ENCODE peak calls at places on chromosomes 2 and 18, in eight cellular contexts. I is body of pancreas, P is hepatocyte, X is LNCaP clone FGC, O is mucosa of descending colon, T is cardiac fibroblast, V is testis, F is HFF-Myc. A is an unnamed sample.

GRCh38 chr2:80968450-80968849 is 663.9 kb upstream of the LRRTM1 start:
- DNase-seq in I (no peak), P (no peak), X (no peak), O (no peak), T (no peak), V (no peak), F (no peak), A (no peak)

GRCh38 chr2:191383486-191383885 is 138.3 kb downstream of the MYO1B start:
- DNase-seq in I (no peak), P (no peak), X (no peak), O (no peak), T (no peak), V (no peak), F (no peak), A (no peak)

GRCh38 chr2:10507106-10507505 is 59.0 kb upstream of the ODC1 start:
- DNase-seq in I (no peak), P (no peak), X (no peak), O (no peak), T (no peak), V (no peak), F (no peak), A (no peak)

GRCh38 chr2:207766697-207767460 is 2.8 kb downstream of the FZD5 start:
- DNase-seq in I (peak), P (peak), X (no peak), O (peak), T (no peak), V (peak), F (no peak), A (no peak)

GRCh38 chr2:18244840-18245239 is 315.6 kb downstream of the RDH14 start:
- DNase-seq in I (no peak), P (no peak), X (no peak), O (no peak), T (no peak), V (no peak), F (no peak), A (no peak)

GRCh38 chr18:44564922-44565321 is 115.8 kb upstream of the SETBP1 start:
- DNase-seq in I (no peak), P (peak), X (no peak), O (no peak), T (peak), V (no peak), F (peak), A (no peak)

GRCh38 chr2:190121971-190122370 is 59.4 kb upstream of the MSTN start:
- DNase-seq in I (no peak), P (no peak), X (no peak), O (no peak), T (peak), V (no peak), F (no peak), A (peak)

GRCh38 chr18:50806208-50806616 is 13.6 kb downstream of the MRO start:
- DNase-seq in I (peak), P (peak), X (no peak), O (no peak), T (peak), V (no peak), F (no peak), A (peak)

GRCh38 chr2:55618025-55618648 is 715 bp upstream of the PPP4R3B start:
- DNase-seq in I (no peak), P (no peak), X (no peak), O (no peak), T (peak), V (no peak), F (no peak), A (no peak)

GRCh38 chr2:129396980-129397599 is 582.4 kb upstream of the RAB6C start:
- DNase-seq in I (peak), P (peak), X (peak), O (no peak), T (peak), V (peak), F (no peak), A (peak)

GRCh38 chr2:11491348-11491930 is 25.5 kb upstream of the E2F6 start:
- DNase-seq in I (no peak), P (no peak), X (no peak), O (no peak), T (no peak), V (no peak), F (no peak), A (no peak)

GRCh38 chr2:145161656-145162055 is 641.7 kb upstream of the ZEB2 start:
- DNase-seq in I (no peak), P (no peak), X (no peak), O (no peak), T (no peak), V (no peak), F (no peak), A (no peak)

GRCh38 chr2:5932556-5933469 is 240.6 kb downstream of the SOX11 start:
- DNase-seq in I (peak), P (no peak), X (peak), O (no peak), T (no peak), V (no peak), F (no peak), A (peak)

GRCh38 chr2:15191801-15192200 is 369.3 kb downstream of the NBAS start:
- DNase-seq in I (no peak), P (no peak), X (no peak), O (no peak), T (no peak), V (no peak), F (no peak), A (no peak)

GRCh38 chr2:223523541-223523940 is 78.6 kb downstream of the SCG2 start:
- DNase-seq in I (no peak), P (no peak), X (no peak), O (no peak), T (peak), V (no peak), F (no peak), A (no peak)

GRCh38 chr2:27123302-27124150 is at the start of gene ABHD1:
- DNase-seq in I (peak), P (peak), X (no peak), O (peak), T (peak), V (peak), F (no peak), A (peak)
- H3K4me3 ChIP-seq in I (peak), P (peak), X (peak), O (no peak), T (peak), V (peak), F (peak), A (peak)

GRCh38 chr2:36663851-36664715 is 32.4 kb upstream of the VIT start:
- DNase-seq in I (peak), P (peak), X (peak), O (no peak), T (peak), V (peak), F (peak), A (peak)
- H3K4me3 ChIP-seq in I (no peak), P (no peak), X (no peak), O (no peak), T (no peak), V (no peak), F (no peak), A (no peak)

DNA sequence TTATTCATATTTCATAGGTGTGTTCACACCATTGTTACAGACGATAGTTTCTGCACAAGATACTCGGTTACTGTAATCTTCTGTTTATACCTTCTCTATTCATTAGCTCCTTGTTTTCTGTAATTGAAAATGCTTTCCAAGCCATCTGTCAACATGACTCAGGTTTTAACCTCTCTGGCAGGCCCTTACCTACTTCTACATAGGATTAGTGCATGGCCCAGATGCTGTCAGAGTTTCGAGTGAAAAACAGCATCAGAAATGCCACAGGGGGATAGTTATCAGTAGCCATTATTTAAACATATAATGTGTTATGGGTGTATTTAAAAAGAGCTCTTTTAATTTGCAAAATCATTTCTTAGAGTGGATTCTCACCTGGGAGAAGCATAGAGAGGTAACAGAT is 596.4 kb downstream of the FBXO15 start:
- DNase-seq in I (no peak), P (no peak), X (no peak), O (no peak), T (no peak), V (no peak), F (no peak), A (no peak)
- H3K4me3 ChIP-seq in I (no peak), P (no peak), X (no peak), O (no peak), T (no peak), V (no peak), F (no peak), A (no peak)

GRCh38 chr2:120716641-120717585 is 18.8 kb upstream of the GLI2 start:
- DNase-seq in I (no peak), P (no peak), X (no peak), O (no peak), T (no peak), V (no peak), F (no peak), A (no peak)
- H3K4me3 ChIP-seq in I (no peak), P (no peak), X (no peak), O (no peak), T (no peak), V (no peak), F (no peak), A (no peak)

GRCh38 chr2:226836548-226836885 is 663 bp downstream of the RHBDD1 start:
- DNase-seq in I (no peak), P (no peak), X (no peak), O (no peak), T (no peak), V (no peak), F (no peak), A (no peak)

GRCh38 chr2:226837787-226838603 is 2.1 kb downstream of the RHBDD1 start:
- DNase-seq in I (no peak), P (no peak), X (no peak), O (no peak), T (no peak), V (no peak), F (no peak), A (peak)

GRCh38 chr2:226838758-226839555 is 3.1 kb downstream of the RHBDD1 start:
- DNase-seq in I (no peak), P (no peak), X (no peak), O (no peak), T (no peak), V (no peak), F (no peak), A (peak)

GRCh38 chr2:226835796-226836547 is at the start of gene RHBDD1:
- DNase-seq in I (peak), P (peak), X (peak), O (peak), T (peak), V (peak), F (peak), A (peak)

DNA sequence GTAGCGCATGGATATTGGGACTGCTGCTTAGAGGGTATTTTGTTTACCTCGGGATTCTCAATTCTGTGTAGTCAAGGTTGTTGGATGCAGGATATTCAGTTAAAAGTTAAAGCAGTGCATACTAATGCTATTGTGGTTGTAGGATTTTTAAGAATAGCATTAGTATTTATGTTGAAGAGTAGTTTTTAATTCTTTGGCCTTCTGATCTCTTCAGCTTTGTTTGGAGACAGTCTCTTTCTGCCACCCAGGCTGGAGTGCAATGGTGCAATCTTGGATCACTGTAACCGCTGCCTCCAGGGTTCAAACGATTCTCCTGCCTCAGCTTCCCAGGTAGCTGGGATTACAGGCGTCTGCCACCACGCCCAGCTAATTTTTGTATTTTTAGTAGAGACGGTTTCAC is 1.5 kb downstream of the RHBDD1 start:
- DNase-seq in I (no peak), P (no peak), X (no peak), O (no peak), T (no peak), V (no peak), F (no peak), A (no peak)
- H3K4me3 ChIP-seq in I (no peak), P (no peak), X (peak), O (no peak), T (no peak), V (peak), F (peak), A (no peak)

GRCh38 chr2:108267117-108267516 is 21.6 kb upstream of the SULT1C2 start:
- DNase-seq in I (no peak), P (no peak), X (no peak), O (no peak), T (peak), V (no peak), F (no peak), A (peak)
- H3K4me3 ChIP-seq in I (no peak), P (no peak), X (no peak), O (no peak), T (no peak), V (no peak), F (no peak), A (no peak)

GRCh38 chr2:219207884-219208740 is 1.5 kb downstream of the ZFAND2B start:
- DNase-seq in I (no peak), P (peak), X (no peak), O (no peak), T (peak), V (no peak), F (no peak), A (no peak)
- H3K4me3 ChIP-seq in I (no peak), P (no peak), X (no peak), O (no peak), T (no peak), V (no peak), F (peak), A (no peak)

DNA sequence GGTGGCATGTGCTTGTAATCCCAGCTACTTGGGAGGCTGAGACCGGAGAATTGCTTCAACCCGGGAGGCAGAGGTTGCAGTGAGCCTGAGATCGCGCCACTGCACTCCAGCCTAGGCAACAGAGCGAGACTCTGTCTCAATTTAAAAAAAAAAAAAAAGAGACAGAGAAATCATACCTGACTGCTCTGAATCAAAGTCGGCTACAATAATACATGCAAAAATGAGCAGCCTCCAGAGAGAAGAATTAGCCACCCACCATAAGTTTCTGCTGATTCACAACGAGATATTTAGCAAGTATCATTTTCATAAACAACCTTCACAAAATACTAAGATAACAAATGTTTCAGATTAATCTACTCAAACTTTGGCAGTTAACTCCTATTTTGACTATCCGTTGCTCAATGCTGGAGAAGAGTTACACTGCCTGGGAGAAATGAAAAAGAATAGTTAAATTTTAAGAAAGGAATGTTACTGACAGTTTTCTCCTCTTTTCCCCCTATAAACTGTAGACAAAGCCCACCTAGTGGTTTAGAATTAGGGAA is 1.5 kb downstream of the OSBPL1A start:
- DNase-seq in I (no peak), P (no peak), X (no peak), O (no peak), T (no peak), V (no peak), F (no peak), A (no peak)
- H3K4me3 ChIP-seq in I (no peak), P (peak), X (peak), O (no peak), T (no peak), V (peak), F (peak), A (no peak)

GRCh38 chr2:96500385-96501066 is 4.6 kb downstream of the NEURL3 start:
- DNase-seq in I (no peak), P (peak), X (no peak), O (no peak), T (no peak), V (no peak), F (no peak), A (no peak)
- H3K4me3 ChIP-seq in I (no peak), P (no peak), X (no peak), O (no peak), T (no peak), V (peak), F (no peak), A (no peak)

A was measured in small intestine.